ENCODE peak calls at places on chromosome 13, in seven cellular contexts. F, O, V, U, A, J and N are unnamed samples.
A peak's percentile ranks its signal among the peaks of the same experiment; 100 is the strongest.

GRCh38 chr13:107678075-107678689 is 537.2 kb downstream of the LIG4 start:
- DNase-seq in F (no peak), O (no peak), V (no peak), U (peak; percentile 60), A (no peak), J (no peak), N (no peak)

GRCh38 chr13:97141564-97142005 is 80.5 kb upstream of the MBNL2 start:
- DNase-seq in F (no peak), O (peak; percentile 87), V (no peak), U (peak; percentile 89), A (peak; percentile 99), J (no peak), N (no peak)

GRCh38 chr13:90427322-90428272 is 919.9 kb upstream of the MIR17HG start:
- DNase-seq in F (no peak), O (no peak), V (no peak), U (no peak), A (no peak), J (no peak), N (no peak)

GRCh38 chr13:106078191-106078590 is 457.3 kb downstream of the EFNB2 start:
- DNase-seq in F (no peak), O (no peak), V (no peak), U (peak; percentile 68), A (no peak), J (no peak), N (no peak)

GRCh38 chr13:98397221-98397620 is 179.7 kb downstream of the STK24 start:
- DNase-seq in F (no peak), O (peak; percentile 19), V (no peak), U (peak; percentile 62), A (no peak), J (no peak), N (no peak)

GRCh38 chr13:111210488-111210887 is 95.4 kb downstream of the ARHGEF7 start:
- DNase-seq in F (no peak), O (peak; percentile 93), V (no peak), U (peak; percentile 93), A (no peak), J (peak; percentile 41), N (no peak)

GRCh38 chr13:42028113-42028799 is 20.2 kb upstream of the DGKH start:
- DNase-seq in F (no peak), O (peak; percentile 26), V (no peak), U (peak; percentile 22), A (peak; percentile 94), J (no peak), N (no peak)

GRCh38 chr13:110116072-110116487 is 190.9 kb downstream of the COL4A1 start:
- DNase-seq in F (peak; percentile 53), O (no peak), V (no peak), U (peak; percentile 68), A (peak; percentile 51), J (no peak), N (peak; percentile 65)

GRCh38 chr13:46350003-46350402 is 37.0 kb downstream of the RUBCNL start:
- DNase-seq in F (no peak), O (no peak), V (no peak), U (no peak), A (no peak), J (no peak), N (no peak)

GRCh38 chr13:97826421-97826965 is 127.0 kb upstream of the IPO5 start:
- DNase-seq in F (no peak), O (no peak), V (no peak), U (no peak), A (no peak), J (no peak), N (no peak)

GRCh38 chr13:31223640-31224039 is 23.9 kb downstream of the B3GLCT start:
- DNase-seq in F (no peak), O (no peak), V (no peak), U (no peak), A (no peak), J (no peak), N (no peak)

GRCh38 chr13:40120288-40120687 is 464.8 kb downstream of the COG6 start:
- DNase-seq in F (no peak), O (peak; percentile 33), V (no peak), U (peak; percentile 67), A (no peak), J (no peak), N (no peak)

GRCh38 chr13:113646921-113647340 is 11.1 kb downstream of the ATP4B start:
- DNase-seq in F (no peak), O (no peak), V (no peak), U (no peak), A (no peak), J (no peak), N (no peak)

GRCh38 chr13:58343081-58343480 is 711.5 kb downstream of the PCDH17 start:
- DNase-seq in F (no peak), O (no peak), V (no peak), U (peak; percentile 0), A (no peak), J (no peak), N (no peak)

GRCh38 chr13:40102854-40103253 is 447.4 kb downstream of the COG6 start:
- DNase-seq in F (peak; percentile 87), O (peak; percentile 75), V (no peak), U (peak; percentile 89), A (no peak), J (peak; percentile 3), N (no peak)

GRCh38 chr13:105915451-105915850 is 620.0 kb downstream of the EFNB2 start:
- DNase-seq in F (no peak), O (no peak), V (no peak), U (no peak), A (no peak), J (no peak), N (no peak)

GRCh38 chr13:108060111-108060510 is 155.2 kb downstream of the LIG4 start:
- DNase-seq in F (no peak), O (no peak), V (no peak), U (no peak), A (no peak), J (no peak), N (no peak)

GRCh38 chr13:81872581-81872980 is 1531.7 kb upstream of the SPRY2 start:
- DNase-seq in F (no peak), O (no peak), V (no peak), U (peak; percentile 36), A (peak; percentile 35), J (no peak), N (no peak)

GRCh38 chr13:48072304-48072703 is 22.6 kb downstream of the MED4 start:
- DNase-seq in F (no peak), O (no peak), V (no peak), U (peak; percentile 6), A (no peak), J (no peak), N (no peak)

GRCh38 chr13:92270990-92271389 is 872.6 kb downstream of the GPC5 start:
- DNase-seq in F (no peak), O (no peak), V (no peak), U (no peak), A (no peak), J (no peak), N (no peak)

GRCh38 chr13:99415851-99416331 is 85.4 kb upstream of the TM9SF2 start:
- DNase-seq in F (no peak), O (no peak), V (no peak), U (no peak), A (no peak), J (no peak), N (no peak)

GRCh38 chr13:73268306-73268705 is 209.5 kb downstream of the KLF5 start:
- DNase-seq in F (no peak), O (peak; percentile 99), V (no peak), U (peak; percentile 48), A (peak; percentile 17), J (no peak), N (no peak)

GRCh38 chr13:28534801-28535200 is 39.9 kb upstream of the FLT1 start:
- DNase-seq in F (no peak), O (no peak), V (no peak), U (no peak), A (no peak), J (no peak), N (no peak)

GRCh38 chr13:99656843-99657506 is 155.7 kb downstream of the TM9SF2 start:
- DNase-seq in F (no peak), O (no peak), V (no peak), U (peak; percentile 22), A (peak; percentile 30), J (no peak), N (no peak)

GRCh38 chr13:42990991-42991891 is 800 bp downstream of the EPSTI1 start:
- DNase-seq in F (no peak), O (no peak), V (no peak), U (no peak), A (no peak), J (no peak), N (no peak)

GRCh38 chr13:60562081-60562764 is 165.2 kb downstream of the TDRD3 start:
- DNase-seq in F (no peak), O (no peak), V (no peak), U (peak; percentile 35), A (no peak), J (no peak), N (no peak)

GRCh38 chr13:97058417-97058816 is 64.1 kb upstream of the OXGR1 start:
- DNase-seq in F (no peak), O (no peak), V (no peak), U (peak; percentile 20), A (no peak), J (no peak), N (no peak)

GRCh38 chr13:99525967-99526366 is 24.7 kb downstream of the TM9SF2 start:
- DNase-seq in F (no peak), O (no peak), V (no peak), U (peak; percentile 44), A (no peak), J (no peak), N (no peak)

GRCh38 chr13:41428155-41428554 is 29.2 kb upstream of the RGCC start:
- DNase-seq in F (no peak), O (no peak), V (no peak), U (no peak), A (no peak), J (peak; percentile 31), N (no peak)

GRCh38 chr13:24223341-24224231 is 63.1 kb downstream of the SPATA13 start:
- DNase-seq in F (no peak), O (no peak), V (no peak), U (no peak), A (no peak), J (no peak), N (no peak)

GRCh38 chr13:50229935-50230334 is 214.7 kb downstream of the KCNRG start:
- DNase-seq in F (no peak), O (no peak), V (no peak), U (peak; percentile 39), A (no peak), J (no peak), N (no peak)

GRCh38 chr13:83536941-83537340 is 345.3 kb downstream of the SLITRK1 start:
- DNase-seq in F (no peak), O (no peak), V (no peak), U (no peak), A (no peak), J (no peak), N (no peak)

GRCh38 chr13:110062077-110062776 is 244.7 kb downstream of the COL4A1 start:
- DNase-seq in F (no peak), O (no peak), V (no peak), U (no peak), A (no peak), J (no peak), N (no peak)

GRCh38 chr13:77034883-77035282 is 7.9 kb upstream of the FBXL3 start:
- DNase-seq in F (no peak), O (peak; percentile 71), V (no peak), U (peak; percentile 54), A (no peak), J (no peak), N (no peak)

GRCh38 chr13:29137995-29138394 is 317.9 kb downstream of the MTUS2 start:
- DNase-seq in F (no peak), O (no peak), V (no peak), U (no peak), A (no peak), J (no peak), N (no peak)